ENCODE peak calls at places on chromosome 9, in four cellular contexts. U is K562, O is GM12878, J is HepG2. X is an unnamed sample.

GRCh38 chr9:129278391-129279237 is 100.6 kb upstream of the IER5L start:
- DNase-seq in U (peak), O (no peak), J (no peak), X (peak)

GRCh38 chr9:34547960-34548603 is 25.3 kb upstream of the ENHO start:
- DNase-seq in U (peak), O (no peak), J (peak), X (peak)

GRCh38 chr9:97668485-97668884 is 28.7 kb downstream of the XPA start:
- DNase-seq in U (peak), O (no peak), J (no peak), X (no peak)

GRCh38 chr9:104800068-104800785 is 36.3 kb downstream of the NIPSNAP3B start:
- DNase-seq in U (no peak), O (no peak), J (no peak), X (no peak)

GRCh38 chr9:137067860-137068538 is 2.4 kb downstream of the SAPCD2 start:
- DNase-seq in U (peak), O (no peak), J (peak), X (peak)

GRCh38 chr9:83714316-83714715 is 6.6 kb upstream of the UBQLN1 start:
- DNase-seq in U (peak), O (no peak), J (no peak), X (no peak)

GRCh38 chr9:4289411-4290380 is 10.2 kb downstream of the GLIS3 start:
- DNase-seq in U (no peak), O (no peak), J (no peak), X (no peak)

GRCh38 chr9:38083858-38084555 is 15.0 kb upstream of the SHB start:
- DNase-seq in U (no peak), O (no peak), J (no peak), X (no peak)

GRCh38 chr9:19087601-19088000 is 15.1 kb downstream of the HAUS6 start:
- DNase-seq in U (no peak), O (no peak), J (peak), X (no peak)

GRCh38 chr9:82332018-82332773 is 343.6 kb downstream of the SPATA31D1 start:
- DNase-seq in U (no peak), O (no peak), J (no peak), X (no peak)

GRCh38 chr9:29625292-29625731 is 2052.0 kb upstream of the C9orf72 start:
- DNase-seq in U (no peak), O (no peak), J (no peak), X (no peak)

GRCh38 chr9:35374436-35374835 is 115.5 kb upstream of the RUSC2 start:
- DNase-seq in U (no peak), O (no peak), J (no peak), X (no peak)

GRCh38 chr9:17531642-17532254 is 47.1 kb upstream of the SH3GL2 start:
- DNase-seq in U (peak), O (no peak), J (peak), X (peak)

GRCh38 chr9:21096172-21096900 is 18.6 kb upstream of the IFNB1 start:
- DNase-seq in U (no peak), O (peak), J (no peak), X (no peak)
- TF ChIP-seq POLR2AphosphoS5 in U (no peak), O (no peak), J (no peak), X (no peak)

GRCh38 chr9:68431307-68431706 is 74.9 kb downstream of the PGM5 start:
- DNase-seq in U (no peak), O (no peak), J (no peak), X (no peak)

GRCh38 chr9:68433629-68434028 is 77.2 kb downstream of the PGM5 start:
- DNase-seq in U (no peak), O (no peak), J (no peak), X (no peak)
- TF ChIP-seq JUNB in U (no peak), O (no peak), J (no peak), X (no peak)

DNA sequence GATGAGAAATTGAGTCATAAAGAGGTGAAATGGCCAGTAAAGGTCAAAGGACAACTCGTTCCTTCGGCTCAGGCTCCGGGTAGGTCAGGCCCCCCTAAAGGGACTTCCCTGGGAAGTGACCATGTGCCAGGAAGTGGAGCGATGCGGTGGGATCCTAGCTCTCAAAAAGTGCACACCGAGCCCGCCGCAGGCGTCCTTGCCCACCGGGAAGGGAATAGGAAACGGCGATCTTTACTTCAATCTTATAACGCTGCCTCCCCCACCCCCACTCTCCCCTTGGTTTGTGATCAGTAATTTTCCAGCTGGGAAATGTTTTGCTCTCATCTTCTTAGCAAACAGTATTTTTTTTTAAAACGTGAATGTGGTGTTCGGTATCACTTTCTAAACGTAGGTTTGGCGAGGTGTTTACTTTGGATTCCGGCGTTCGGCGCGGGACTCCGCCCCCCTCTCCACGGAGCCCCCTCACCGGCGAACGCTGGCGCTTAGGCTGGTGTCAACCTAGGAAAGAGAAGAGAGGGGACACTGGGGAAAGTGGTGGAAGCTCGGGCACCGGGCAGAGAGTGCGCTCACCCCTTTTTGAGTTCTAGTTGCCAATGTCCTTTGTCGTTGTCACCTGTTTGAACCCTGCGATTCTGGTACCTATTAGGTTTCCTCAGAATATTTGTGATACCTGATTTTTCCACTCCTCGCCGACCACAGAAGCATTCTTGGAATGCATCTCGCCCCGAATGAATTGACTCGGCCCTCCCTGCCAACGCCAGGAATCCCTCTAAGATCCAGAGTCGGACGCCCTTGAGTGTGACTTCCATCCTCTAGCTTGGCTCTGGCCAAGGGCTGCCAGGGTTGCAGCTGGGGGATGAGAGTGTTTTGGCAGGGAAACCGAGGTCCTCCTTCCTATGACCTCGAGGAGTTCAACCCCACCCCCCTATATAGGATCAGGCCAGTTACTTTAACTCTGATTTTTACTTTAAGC is 1.8 kb upstream of the KLF4 start:
- DNase-seq in U (no peak), O (no peak), J (no peak), X (peak)
- TF ChIP-seq POLR2AphosphoS5 in U (no peak), O (no peak), J (no peak), X (no peak)

GRCh38 chr9:7376213-7376612 is 423.4 kb downstream of the DMAC1 start:
- DNase-seq in U (no peak), O (no peak), J (no peak), X (no peak)

GRCh38 chr9:7374966-7375650 is 424.5 kb downstream of the DMAC1 start:
- DNase-seq in U (no peak), O (no peak), J (no peak), X (no peak)

GRCh38 chr9:7377489-7377888 is 422.1 kb downstream of the DMAC1 start:
- DNase-seq in U (no peak), O (no peak), J (no peak), X (no peak)

GRCh38 chr9:7382365-7382764 is 417.2 kb downstream of the DMAC1 start:
- DNase-seq in U (no peak), O (no peak), J (no peak), X (no peak)

DNA sequence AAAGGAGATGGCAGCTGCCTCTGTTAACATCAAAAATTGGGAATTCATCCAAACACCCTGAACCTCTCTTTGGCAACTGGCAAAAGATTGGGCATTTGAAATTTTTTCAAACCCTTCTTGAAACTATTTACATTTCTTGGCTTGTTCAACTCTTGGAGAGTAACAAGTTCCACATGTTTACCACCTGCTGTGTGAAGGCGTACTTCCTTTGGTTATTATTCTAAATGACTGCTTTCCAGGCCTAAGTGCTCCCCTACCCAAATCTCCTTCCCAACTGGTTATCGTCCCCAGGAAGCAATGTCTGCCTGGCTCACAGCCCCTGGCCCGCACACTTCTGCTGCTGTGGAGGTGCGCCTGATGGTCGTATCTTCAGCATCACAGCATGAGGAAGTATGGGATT is 422.7 kb downstream of the DMAC1 start:
- DNase-seq in U (no peak), O (no peak), J (no peak), X (no peak)
- TF ChIP-seq JUNB in U (no peak), O (no peak), J (no peak), X (no peak)